ENCODE peak calls at places on chromosomes 1 and 21, in ten cellular contexts. B, Q, K, P, S, L, N, G, F and U are unnamed samples.

GRCh38 chr1:30908446-30908885 is at the start of gene SDC3:
- DNase-seq in B (no peak), Q (peak; percentile 78), K (no peak), S (no peak), P (peak; percentile 49), N (no peak), L (no peak), F (peak; percentile 66), G (no peak), U (peak; percentile 78)

GRCh38 chr1:180470031-180470430 is 32.3 kb downstream of the ACBD6 start:
- DNase-seq in S (no peak), B (no peak), F (no peak), K (no peak), Q (no peak), L (no peak), P (no peak), G (no peak), N (no peak), U (no peak)

GRCh38 chr1:28971980-28972771 is 57.8 kb downstream of the EPB41 start:
- DNase-seq in B (peak; percentile 96), N (peak; percentile 53), P (peak; percentile 94), G (no peak), S (peak; percentile 91), K (peak; percentile 87), L (no peak), Q (peak; percentile 95), F (no peak), U (peak; percentile 79)

GRCh38 chr1:163144418-163144817 is 58.3 kb downstream of the RGS5 start:
- DNase-seq in Q (no peak), K (no peak), S (no peak), L (no peak), G (no peak), P (no peak), B (no peak), F (no peak), N (no peak), U (no peak)

GRCh38 chr1:232704256-232704655 is 74.3 kb upstream of the SIPA1L2 start:
- DNase-seq in K (no peak), L (no peak), F (no peak), N (no peak), S (no peak), G (no peak), Q (no peak), P (no peak), B (no peak), U (no peak)

GRCh38 chr1:112869895-112870294 is 86.1 kb downstream of the SLC16A1 start:
- DNase-seq in N (no peak), P (no peak), K (no peak), B (no peak), S (no peak), F (no peak), G (no peak), Q (no peak), L (no peak), U (no peak)

GRCh38 chr1:53372501-53372951 is 44.7 kb upstream of the LRP8 start:
- DNase-seq in K (no peak), P (no peak), Q (no peak), L (no peak), G (no peak), N (no peak), S (no peak), B (no peak), F (peak; percentile 56), U (no peak)

GRCh38 chr1:162035241-162035640 is 11.6 kb upstream of the OLFML2B start:
- DNase-seq in B (no peak), G (peak; percentile 6), Q (peak; percentile 26), K (no peak), N (peak; percentile 60), P (peak; percentile 72), S (no peak), F (peak; percentile 67), L (peak; percentile 29), U (no peak)

GRCh38 chr21:45516071-45516670 is 26.1 kb downstream of the SLC19A1 start:
- DNase-seq in S (no peak), P (no peak), N (no peak), F (peak; percentile 63), L (no peak), K (no peak), Q (no peak), G (no peak), B (no peak), U (no peak)

GRCh38 chr1:215243275-215244054 is 160.9 kb downstream of the KCNK2 start:
- DNase-seq in S (no peak), F (no peak), B (peak; percentile 2), N (no peak), Q (peak; percentile 16), G (no peak), P (no peak), K (peak; percentile 68), L (peak; percentile 25), U (no peak)

GRCh38 chr1:118337346-118337745 is 152.3 kb upstream of the SPAG17 start:
- DNase-seq in S (no peak), N (no peak), G (no peak), K (no peak), P (peak; percentile 42), L (no peak), Q (peak; percentile 49), B (no peak), F (no peak), U (no peak)

GRCh38 chr1:41238311-41239094 is 3.6 kb downstream of the SCMH1 start:
- DNase-seq in F (no peak), K (peak; percentile 50), P (peak; percentile 73), B (peak; percentile 35), G (no peak), Q (peak; percentile 54), N (peak; percentile 21), S (peak; percentile 11), L (no peak), U (peak; percentile 21)

GRCh38 chr1:2429780-2430591 is 17.6 kb upstream of the PEX10 start:
- DNase-seq in L (peak; percentile 42), P (peak; percentile 67), N (no peak), S (no peak), Q (no peak), G (peak; percentile 48), B (no peak), K (no peak), F (no peak), U (no peak)

GRCh38 chr1:105886309-105886708 is 1170.2 kb upstream of the PRMT6 start:
- DNase-seq in K (no peak), N (no peak), L (no peak), P (peak; percentile 22), G (no peak), S (no peak), F (no peak), Q (no peak), B (no peak), U (no peak)

GRCh38 chr1:63691672-63692425 is 82.0 kb upstream of the ROR1 start:
- DNase-seq in G (peak; percentile 43), B (peak; percentile 94), Q (peak; percentile 89), N (peak; percentile 90), L (peak; percentile 88), S (peak; percentile 99), K (peak; percentile 91), F (no peak), P (peak; percentile 92), U (peak; percentile 97)

GRCh38 chr1:163170975-163171676 is 31.6 kb downstream of the RGS5 start:
- DNase-seq in N (peak; percentile 69), L (no peak), S (peak; percentile 62), P (peak; percentile 64), F (no peak), K (peak; percentile 27), Q (peak; percentile 55), B (peak; percentile 47), G (no peak), U (peak; percentile 67)

GRCh38 chr1:208053661-208054060 is 142.7 kb upstream of the CD34 start:
- DNase-seq in Q (no peak), G (no peak), L (no peak), N (no peak), F (no peak), S (no peak), B (no peak), P (no peak), K (no peak), U (no peak)

GRCh38 chr21:39567180-39567972 is 45.4 kb upstream of the B3GALT5 start:
- DNase-seq in B (no peak), S (no peak), N (no peak), G (no peak), L (no peak), K (no peak), Q (no peak), P (no peak), F (no peak), U (no peak)

GRCh38 chr1:203085528-203086406 is at the start of gene MYOG:
- DNase-seq in P (no peak), K (no peak), Q (no peak), G (no peak), N (no peak), B (no peak), F (no peak), L (no peak), S (no peak), U (no peak)

GRCh38 chr1:206686486-206687249 is 2.0 kb downstream of the MAPKAPK2 start:
- DNase-seq in S (no peak), L (no peak), B (no peak), P (no peak), K (no peak), G (no peak), N (no peak), Q (no peak), F (no peak), U (no peak)

GRCh38 chr1:209884665-209885117 is 53.3 kb upstream of the SYT14 start:
- DNase-seq in L (peak; percentile 82), B (peak; percentile 99), P (peak; percentile 98), Q (peak; percentile 100), K (peak; percentile 99), F (peak; percentile 87), G (peak; percentile 16), S (peak; percentile 99), N (peak; percentile 97), U (peak; percentile 97)

GRCh38 chr1:244844155-244845121 is 9.0 kb downstream of the COX20 start:
- DNase-seq in N (no peak), G (peak; percentile 34), P (no peak), K (no peak), F (peak; percentile 36), B (no peak), S (no peak), Q (no peak), L (no peak), U (no peak)
- H3K36me3 ChIP-seq in N (peaks cover 20% of the 10 kb centered on the region), G (peaks cover 98% of the 10 kb centered on the region), P (peaks cover 91% of the 10 kb centered on the region), K (peaks cover 99% of the 10 kb centered on the region), F (peaks cover 34% of the 10 kb centered on the region), B (peaks cover 37% of the 10 kb centered on the region), S (peaks cover 9% of the 10 kb centered on the region), Q (peaks cover 85% of the 10 kb centered on the region), L (peaks cover 7% of the 10 kb centered on the region), U (peaks cover 99% of the 10 kb centered on the region)

GRCh38 chr1:191174298-191174697 is 696.6 kb upstream of the BRINP3 start:
- DNase-seq in S (peak; percentile 54), P (no peak), L (peak; percentile 1), G (peak; percentile 8), B (peak; percentile 3), F (no peak), K (no peak), Q (no peak), N (peak; percentile 31), U (peak; percentile 19)
- H3K9ac ChIP-seq in S (no peak overlapping the region), P (no peak overlapping the region), L (no peak overlapping the region), G (peak overlapping the region; percentile 43), B (peak overlapping the region; percentile 42), F (no peak overlapping the region), K (no peak overlapping the region), Q (no peak overlapping the region), N (no peak overlapping the region), U (no peak overlapping the region)

GRCh38 chr1:17013598-17014320 is 2.0 kb upstream of the ATP13A2 start:
- DNase-seq in S (no peak), L (no peak), Q (no peak), B (no peak), N (no peak), P (no peak), K (no peak), F (peak; percentile 18), G (no peak), U (no peak)
- H3K4me1 ChIP-seq in S (peaks cover 8% of the 10 kb centered on the region), L (peaks cover 12% of the 10 kb centered on the region), Q (peaks cover 23% of the 10 kb centered on the region), B (peaks cover 10% of the 10 kb centered on the region), N (peaks cover 24% of the 10 kb centered on the region), P (peaks cover 18% of the 10 kb centered on the region), K (peaks cover 50% of the 10 kb centered on the region), F (peaks cover 15% of the 10 kb centered on the region), G (peaks cover 23% of the 10 kb centered on the region), U (peaks cover 31% of the 10 kb centered on the region)

GRCh38 chr1:33012165-33012564 is 24.5 kb downstream of the AK2 start:
- DNase-seq in F (no peak), P (no peak), Q (no peak), G (no peak), L (no peak), B (no peak), N (no peak), K (no peak), S (no peak), U (no peak)
- H3K36me3 ChIP-seq in F (peaks cover 38% of the 10 kb centered on the region), P (peaks cover 48% of the 10 kb centered on the region), Q (peaks cover 23% of the 10 kb centered on the region), G (peaks cover 82% of the 10 kb centered on the region), L (peaks cover 15% of the 10 kb centered on the region), B (peaks cover 39% of the 10 kb centered on the region), N (peaks cover 9% of the 10 kb centered on the region), K (peaks cover 56% of the 10 kb centered on the region), S (peaks cover 15% of the 10 kb centered on the region), U (peaks cover 57% of the 10 kb centered on the region)